ENCODE peak calls at places on chromosomes 12 and 14, in nine cellular contexts. M is SK-N-SH, L is left lung, I is brain microvascular endothelial cell, H is transverse colon, C is fibroblast of mammary gland, N is left ventricle myocardium inferior, U is AG04450, Y is thoracic aorta. J is an unnamed sample.

GRCh38 chr14:104249092-104249491 is 110.7 kb downstream of the KIF26A start:
- DNase-seq in H (no peak), Y (no peak), C (no peak), N (no peak), M (no peak), U (no peak), I (no peak), L (peak), J (no peak)

GRCh38 chr12:43099691-43100163 is 452.3 kb downstream of the ADAMTS20 start:
- DNase-seq in H (no peak), M (no peak), U (no peak), I (no peak), N (no peak), Y (no peak), C (no peak), L (no peak), J (no peak)

GRCh38 chr12:88247241-88247643 is 105.1 kb downstream of the TMTC3 start:
- DNase-seq in Y (no peak), L (no peak), N (no peak), U (no peak), M (no peak), I (peak), C (peak), H (no peak), J (peak)

GRCh38 chr14:24315807-24316596 is 4.7 kb downstream of the LTB4R start:
- DNase-seq in N (peak), L (peak), H (peak), Y (no peak), C (peak), I (no peak), M (peak), U (no peak), J (no peak)

GRCh38 chr14:94412671-94413638 is 24.6 kb upstream of the SERPINA1 start:
- DNase-seq in I (no peak), N (no peak), H (no peak), C (no peak), Y (no peak), U (no peak), M (no peak), L (no peak), J (no peak)

GRCh38 chr14:38255408-38255672 is 553 bp downstream of the CLEC14A start:
- DNase-seq in I (no peak), C (no peak), M (no peak), L (peak), H (no peak), Y (no peak), N (peak), U (no peak), J (no peak)

GRCh38 chr12:77720258-77720657 is 110.4 kb upstream of the NAV3 start:
- DNase-seq in C (peak), L (no peak), M (no peak), Y (no peak), U (no peak), I (no peak), N (no peak), H (no peak), J (no peak)

GRCh38 chr12:76880156-76881023 is 1.6 kb upstream of the CSRP2 start:
- DNase-seq in L (no peak), H (no peak), M (no peak), Y (no peak), U (no peak), C (no peak), I (peak), N (no peak), J (no peak)

GRCh38 chr14:71322660-71323250 is 415.5 kb downstream of the PCNX1 start:
- DNase-seq in L (no peak), U (no peak), C (peak), M (peak), N (no peak), I (peak), H (no peak), Y (no peak), J (peak)

GRCh38 chr12:104719700-104720345 is 238.3 kb downstream of the SLC41A2 start:
- DNase-seq in L (no peak), C (no peak), M (no peak), H (no peak), N (no peak), Y (no peak), U (no peak), I (no peak), J (no peak)

GRCh38 chr12:124388038-124388676 is 93.3 kb downstream of the RFLNA start:
- DNase-seq in I (no peak), H (no peak), U (no peak), N (no peak), M (no peak), Y (no peak), C (no peak), L (no peak), J (no peak)
- H3K4me3 ChIP-seq in I (peak), H (no peak), U (peak), N (peak), M (peak), Y (peak), C (peak), L (peak), J (peak)

DNA sequence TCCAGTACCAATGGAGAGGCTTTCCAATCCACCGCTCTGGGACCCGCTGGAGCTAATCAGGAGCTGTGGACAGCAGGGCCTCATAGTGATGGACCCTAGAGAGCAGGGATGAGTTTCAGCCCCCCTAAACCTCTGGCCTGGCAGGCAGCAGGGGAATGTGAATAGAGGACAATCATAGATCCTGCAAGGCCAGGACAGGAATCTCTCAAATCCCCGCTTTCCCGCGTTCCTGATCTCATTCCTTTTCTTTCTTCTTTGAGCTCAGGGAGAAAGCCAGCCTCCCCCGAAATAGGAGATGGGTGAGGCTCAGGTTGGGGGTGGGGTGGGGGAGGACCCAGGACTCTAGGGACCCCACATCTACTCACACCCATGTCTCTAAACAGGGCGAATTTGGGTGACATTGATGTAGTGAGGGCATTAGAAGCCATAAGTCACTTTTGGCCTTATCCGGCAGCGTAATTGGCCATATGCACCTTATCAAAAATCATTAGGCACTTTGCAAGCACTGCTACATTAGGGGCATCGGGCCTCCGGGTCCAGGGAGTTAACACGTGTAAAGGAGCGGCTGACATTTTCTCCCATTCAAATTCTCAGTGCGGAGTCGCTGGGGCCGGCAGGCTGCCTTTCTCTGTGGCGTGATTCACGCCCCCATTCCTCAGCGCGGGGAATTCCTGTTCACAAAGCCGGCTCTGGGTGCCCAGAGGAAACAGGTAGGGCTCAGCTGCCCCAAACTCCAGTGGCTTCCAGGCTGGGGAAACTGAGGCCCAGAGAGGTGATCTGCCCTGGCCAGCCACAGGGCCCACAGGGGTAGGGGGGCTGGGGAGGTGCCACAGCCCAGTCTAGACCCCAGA is 1.6 kb downstream of the LHX5 start:
- DNase-seq in N (no peak), C (no peak), I (no peak), Y (no peak), H (no peak), L (no peak), M (peak), U (no peak), J (no peak)
- TF ChIP-seq CTCF in N (no peak), C (no peak), I (no peak), Y (no peak), H (no peak), L (no peak), M (no peak), U (no peak), J (no peak)

GRCh38 chr12:58513866-58514265 is 406.4 kb downstream of the LRIG3 start:
- DNase-seq in U (no peak), H (no peak), L (no peak), Y (no peak), M (no peak), C (no peak), N (no peak), I (no peak), J (no peak)
- H3K4me3 ChIP-seq in U (no peak), H (no peak), L (no peak), Y (no peak), M (no peak), C (no peak), N (no peak), I (no peak), J (no peak)

DNA sequence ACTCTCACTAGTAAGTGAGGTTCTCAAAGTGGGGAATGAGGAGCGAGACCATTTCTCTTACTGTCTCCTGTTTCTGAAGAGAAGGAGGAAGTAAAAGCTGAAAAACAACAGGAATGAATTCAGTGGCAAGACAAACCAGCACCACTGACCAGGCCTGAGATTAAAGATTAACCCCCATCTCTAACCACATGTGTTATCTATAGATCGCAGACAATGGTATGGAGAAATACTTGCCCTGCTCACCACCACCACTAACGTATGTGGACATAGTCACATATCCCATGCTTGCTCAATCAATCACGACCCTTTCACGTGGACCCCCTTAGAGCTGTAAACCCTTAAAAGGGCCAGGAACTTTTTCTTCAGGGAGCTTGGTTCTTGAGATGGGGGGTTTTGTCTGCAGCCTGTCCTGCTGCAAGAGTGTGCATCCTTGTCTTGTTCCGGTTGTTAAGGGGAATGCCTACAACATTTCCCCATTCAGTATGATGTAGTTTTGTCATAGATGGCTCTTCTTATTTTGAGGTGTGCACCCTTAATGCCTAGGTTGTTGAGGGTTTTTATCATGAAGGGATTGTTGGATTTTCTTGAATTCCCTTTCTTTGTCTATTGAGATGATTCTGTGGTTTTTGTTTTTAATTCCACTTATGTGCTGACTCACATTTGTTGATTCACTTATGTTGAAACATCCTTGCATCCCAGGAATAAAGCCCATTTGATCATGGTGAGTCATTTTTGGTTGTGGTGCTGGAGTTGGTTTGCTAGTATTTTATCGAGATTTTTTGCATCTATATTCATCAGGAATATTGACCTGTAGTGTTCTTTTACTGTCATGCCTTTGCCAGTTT is 698.8 kb upstream of the LMO3 start:
- DNase-seq in U (no peak), H (no peak), N (no peak), I (no peak), L (no peak), C (peak), Y (no peak), M (no peak), J (no peak)
- TF ChIP-seq CTCF in U (no peak), H (no peak), N (no peak), I (no peak), L (no peak), C (no peak), Y (no peak), M (no peak), J (no peak)

GRCh38 chr14:92653162-92653651 is 95.2 kb downstream of the LGMN start:
- DNase-seq in C (no peak), I (no peak), Y (no peak), M (no peak), L (peak), N (no peak), U (no peak), H (no peak), J (no peak)

GRCh38 chr14:92651793-92652382 is 96.5 kb downstream of the LGMN start:
- DNase-seq in Y (no peak), M (no peak), N (peak), U (no peak), L (peak), I (no peak), C (no peak), H (peak), J (no peak)

GRCh38 chr14:92651106-92651792 is 97.2 kb downstream of the LGMN start:
- DNase-seq in L (peak), Y (no peak), N (no peak), H (peak), I (no peak), C (peak), U (no peak), M (no peak), J (no peak)

GRCh38 chr14:92654206-92654901 is 94.1 kb downstream of the LGMN start:
- DNase-seq in U (no peak), M (no peak), N (no peak), H (no peak), I (no peak), Y (no peak), L (no peak), C (no peak), J (no peak)

DNA sequence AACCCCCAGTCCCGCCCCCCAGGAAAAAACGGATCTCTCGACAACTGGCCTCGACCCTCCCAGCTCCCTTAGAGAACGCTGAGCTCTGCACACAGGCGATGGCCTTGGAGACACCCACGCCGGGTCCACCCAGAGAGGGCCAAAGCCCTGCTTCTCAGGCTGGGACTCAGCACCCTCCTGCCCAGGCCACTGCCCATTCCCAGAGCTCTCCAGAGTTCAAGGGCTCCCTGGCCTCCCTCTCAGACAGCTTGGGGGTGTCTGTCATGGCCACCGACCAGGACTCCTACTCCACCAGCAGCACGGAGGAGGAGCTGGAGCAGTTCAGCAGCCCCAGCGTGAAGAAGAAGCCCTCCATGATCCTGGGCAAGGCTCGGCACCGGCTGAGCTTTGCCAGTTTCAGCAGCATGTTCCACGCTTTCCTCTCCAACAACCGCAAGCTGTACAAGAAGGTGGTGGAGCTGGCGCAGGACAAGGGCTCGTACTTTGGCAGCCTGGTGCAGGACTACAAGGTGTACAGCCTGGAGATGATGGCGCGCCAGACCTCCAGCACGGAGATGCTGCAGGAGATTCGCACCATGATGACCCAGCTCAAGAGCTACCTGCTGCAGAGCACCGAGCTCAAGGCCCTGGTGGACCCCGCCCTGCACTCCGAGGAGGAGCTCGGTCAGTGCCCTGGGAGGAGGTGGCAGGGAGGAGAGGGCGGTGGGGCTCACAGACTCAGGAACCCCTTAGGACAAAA is 95.8 kb downstream of the LGMN start:
- DNase-seq in L (peak), H (no peak), U (no peak), N (peak), C (no peak), M (no peak), Y (no peak), I (no peak), J (no peak)
- H3K4me3 ChIP-seq in L (peak), H (no peak), U (no peak), N (peak), C (no peak), M (no peak), Y (peak), I (no peak), J (no peak)

J was measured in HFF-Myc.